ENCODE peak calls at places on chromosomes 2 and 18, in four cellular contexts. One of them, this sample, is unnamed.

GRCh38 chr2:219628235-219628985 is 980 bp downstream of the SLC4A3 start:
- DNase-seq in bronchial epithelial cell: no peak
- DNase-seq in AG04450: no peak
- DNase-seq in CD8-positive, alpha-beta memory T cell: no peak
- DNase-seq in this sample: no peak

GRCh38 chr2:160417745-160418397 is 75.7 kb downstream of the RBMS1 start:
- DNase-seq in bronchial epithelial cell: peak
- DNase-seq in AG04450: no peak
- DNase-seq in CD8-positive, alpha-beta memory T cell: no peak
- DNase-seq in this sample: peak

GRCh38 chr2:145760781-145761649 is 1241.1 kb upstream of the ZEB2 start:
- DNase-seq in bronchial epithelial cell: peak
- DNase-seq in AG04450: peak
- DNase-seq in CD8-positive, alpha-beta memory T cell: no peak
- DNase-seq in this sample: no peak

GRCh38 chr2:60476206-60476946 is 77.1 kb downstream of the BCL11A start:
- DNase-seq in bronchial epithelial cell: no peak
- DNase-seq in AG04450: no peak
- DNase-seq in CD8-positive, alpha-beta memory T cell: no peak
- DNase-seq in this sample: no peak

GRCh38 chr18:78561757-78562445 is 417.7 kb upstream of the SALL3 start:
- DNase-seq in bronchial epithelial cell: no peak
- DNase-seq in AG04450: no peak
- DNase-seq in CD8-positive, alpha-beta memory T cell: no peak
- DNase-seq in this sample: no peak

GRCh38 chr2:98568161-98568956 is 40.0 kb downstream of the COA5 start:
- DNase-seq in bronchial epithelial cell: peak
- DNase-seq in AG04450: no peak
- DNase-seq in CD8-positive, alpha-beta memory T cell: no peak
- DNase-seq in this sample: no peak

GRCh38 chr2:134306521-134306920 is 52.6 kb downstream of the MGAT5 start:
- DNase-seq in bronchial epithelial cell: peak
- DNase-seq in AG04450: no peak
- DNase-seq in CD8-positive, alpha-beta memory T cell: no peak
- DNase-seq in this sample: no peak

GRCh38 chr2:208389940-208390339 is 16.7 kb upstream of the PTH2R start:
- DNase-seq in bronchial epithelial cell: no peak
- DNase-seq in AG04450: no peak
- DNase-seq in CD8-positive, alpha-beta memory T cell: no peak
- DNase-seq in this sample: no peak

GRCh38 chr2:164840458-164840929 is 1.1 kb downstream of the COBLL1 start:
- DNase-seq in bronchial epithelial cell: no peak
- DNase-seq in AG04450: no peak
- DNase-seq in CD8-positive, alpha-beta memory T cell: no peak
- DNase-seq in this sample: no peak

GRCh38 chr2:234178309-234179030 is 128.0 kb downstream of the SPP2 start:
- DNase-seq in bronchial epithelial cell: peak
- DNase-seq in AG04450: no peak
- DNase-seq in CD8-positive, alpha-beta memory T cell: no peak
- DNase-seq in this sample: no peak

GRCh38 chr2:40004336-40004735 is 225.3 kb upstream of the THUMPD2 start:
- DNase-seq in bronchial epithelial cell: no peak
- DNase-seq in AG04450: no peak
- DNase-seq in CD8-positive, alpha-beta memory T cell: no peak
- DNase-seq in this sample: peak

GRCh38 chr2:232418056-232418455 is 11.4 kb downstream of the ALPG start:
- DNase-seq in bronchial epithelial cell: no peak
- DNase-seq in AG04450: no peak
- DNase-seq in CD8-positive, alpha-beta memory T cell: no peak
- DNase-seq in this sample: no peak

GRCh38 chr2:102063948-102064678 is 72.4 kb downstream of the IL1R2 start:
- DNase-seq in bronchial epithelial cell: peak
- DNase-seq in AG04450: peak
- DNase-seq in CD8-positive, alpha-beta memory T cell: no peak
- DNase-seq in this sample: peak

GRCh38 chr2:43075906-43076585 is 150.4 kb downstream of the ZFP36L2 start:
- DNase-seq in bronchial epithelial cell: peak
- DNase-seq in AG04450: no peak
- DNase-seq in CD8-positive, alpha-beta memory T cell: no peak
- DNase-seq in this sample: peak

GRCh38 chr18:49901862-49902340 is 88.6 kb upstream of the ACAA2 start:
- DNase-seq in bronchial epithelial cell: peak
- DNase-seq in AG04450: no peak
- DNase-seq in CD8-positive, alpha-beta memory T cell: no peak
- DNase-seq in this sample: no peak

GRCh38 chr2:212708346-212708745 is 169.7 kb upstream of the ERBB4 start:
- DNase-seq in bronchial epithelial cell: no peak
- DNase-seq in AG04450: no peak
- DNase-seq in CD8-positive, alpha-beta memory T cell: no peak
- DNase-seq in this sample: peak

GRCh38 chr18:61400016-61400630 is 66.9 kb downstream of the CDH20 start:
- DNase-seq in bronchial epithelial cell: no peak
- DNase-seq in AG04450: no peak
- DNase-seq in CD8-positive, alpha-beta memory T cell: no peak
- DNase-seq in this sample: no peak

GRCh38 chr18:48818329-48819254 is 132.2 kb downstream of the SMAD7 start:
- DNase-seq in bronchial epithelial cell: no peak
- DNase-seq in AG04450: no peak
- DNase-seq in CD8-positive, alpha-beta memory T cell: no peak
- DNase-seq in this sample: no peak

GRCh38 chr2:163732718-163733117 is 3.1 kb downstream of the FIGN start:
- DNase-seq in bronchial epithelial cell: no peak
- DNase-seq in AG04450: no peak
- DNase-seq in CD8-positive, alpha-beta memory T cell: no peak
- DNase-seq in this sample: no peak

GRCh38 chr2:129828829-129829228 is 150.6 kb upstream of the RAB6C start:
- DNase-seq in bronchial epithelial cell: no peak
- DNase-seq in AG04450: no peak
- DNase-seq in CD8-positive, alpha-beta memory T cell: no peak
- DNase-seq in this sample: no peak

GRCh38 chr2:55620123-55620779 is 2.8 kb upstream of the PPP4R3B start:
- DNase-seq in bronchial epithelial cell: peak
- DNase-seq in AG04450: no peak
- DNase-seq in CD8-positive, alpha-beta memory T cell: no peak
- DNase-seq in this sample: no peak

GRCh38 chr18:72898870-72899840 is 31.4 kb upstream of the NETO1 start:
- DNase-seq in bronchial epithelial cell: peak
- DNase-seq in AG04450: no peak
- DNase-seq in CD8-positive, alpha-beta memory T cell: no peak
- DNase-seq in this sample: no peak

GRCh38 chr2:179655627-179656026 is 205.8 kb downstream of the ZNF385B start:
- DNase-seq in bronchial epithelial cell: peak
- DNase-seq in AG04450: peak
- DNase-seq in CD8-positive, alpha-beta memory T cell: no peak
- DNase-seq in this sample: peak

GRCh38 chr2:53182609-53183008 is 585.0 kb upstream of the CHAC2 start:
- DNase-seq in bronchial epithelial cell: peak
- DNase-seq in AG04450: no peak
- DNase-seq in CD8-positive, alpha-beta memory T cell: no peak
- DNase-seq in this sample: no peak

GRCh38 chr2:25650249-25650648 is 23.1 kb downstream of the DTNB start:
- DNase-seq in bronchial epithelial cell: no peak
- DNase-seq in AG04450: no peak
- DNase-seq in CD8-positive, alpha-beta memory T cell: no peak
- DNase-seq in this sample: no peak

GRCh38 chr2:223723954-223724411 is 113.4 kb downstream of the AP1S3 start:
- DNase-seq in bronchial epithelial cell: no peak
- DNase-seq in AG04450: no peak
- DNase-seq in CD8-positive, alpha-beta memory T cell: no peak
- DNase-seq in this sample: no peak

GRCh38 chr2:96231316-96231715 is 22.7 kb upstream of the STARD7 start:
- DNase-seq in bronchial epithelial cell: peak
- DNase-seq in AG04450: no peak
- DNase-seq in CD8-positive, alpha-beta memory T cell: no peak
- DNase-seq in this sample: no peak

GRCh38 chr2:40512246-40512645 is 60.4 kb upstream of the SLC8A1 start:
- DNase-seq in bronchial epithelial cell: no peak
- DNase-seq in AG04450: no peak
- DNase-seq in CD8-positive, alpha-beta memory T cell: no peak
- DNase-seq in this sample: no peak

GRCh38 chr2:64945973-64946736 is 43.0 kb upstream of the SLC1A4 start:
- DNase-seq in bronchial epithelial cell: no peak
- DNase-seq in AG04450: no peak
- DNase-seq in CD8-positive, alpha-beta memory T cell: peak
- DNase-seq in this sample: no peak

GRCh38 chr2:162688403-162688802 is 150.2 kb downstream of the KCNH7 start:
- DNase-seq in bronchial epithelial cell: no peak
- DNase-seq in AG04450: no peak
- DNase-seq in CD8-positive, alpha-beta memory T cell: no peak
- DNase-seq in this sample: no peak

DNA sequence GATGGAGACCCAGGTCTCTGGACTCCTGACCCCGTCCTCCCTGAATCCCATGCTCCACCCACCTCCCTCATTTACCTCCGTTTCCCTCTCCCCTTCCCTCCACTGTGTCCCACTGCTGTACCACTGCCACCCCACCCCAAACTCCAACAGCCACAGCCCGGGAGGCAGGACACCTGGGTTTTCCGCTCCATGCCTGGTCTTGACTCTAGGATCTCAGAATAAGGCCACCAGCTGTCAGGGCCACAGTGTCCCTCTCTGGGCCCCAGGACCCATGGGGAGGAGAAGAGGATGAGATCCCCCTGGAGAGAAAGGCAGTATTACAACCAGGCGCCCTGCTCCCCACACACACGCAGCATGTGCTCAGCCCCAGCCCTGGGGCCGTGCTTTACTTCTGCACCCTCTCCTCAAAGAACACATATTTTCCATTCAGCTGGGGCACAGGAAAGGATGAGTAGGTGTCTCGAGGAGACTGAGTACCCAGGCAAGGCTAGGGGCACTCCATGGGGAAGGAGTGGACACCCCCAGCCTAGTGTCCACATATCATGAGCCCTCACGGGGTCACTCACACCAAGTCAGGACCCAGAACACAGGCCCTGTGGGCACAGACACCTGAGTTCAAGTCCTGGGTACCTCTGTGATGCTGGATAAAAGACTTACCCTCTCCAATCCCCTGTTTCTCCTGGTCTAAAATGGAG is 700 bp downstream of the RUFY4 start:
- DNase-seq in bronchial epithelial cell: no peak
- DNase-seq in AG04450: no peak
- DNase-seq in CD8-positive, alpha-beta memory T cell: no peak
- DNase-seq in this sample: no peak
- H3K4me3 ChIP-seq in bronchial epithelial cell: no peak
- H3K4me3 ChIP-seq in AG04450: no peak
- H3K4me3 ChIP-seq in CD8-positive, alpha-beta memory T cell: no peak
- H3K4me3 ChIP-seq in this sample: no peak

GRCh38 chr2:45452866-45453265 is 158.2 kb downstream of the SRBD1 start:
- DNase-seq in bronchial epithelial cell: no peak
- DNase-seq in AG04450: peak
- DNase-seq in CD8-positive, alpha-beta memory T cell: no peak
- DNase-seq in this sample: peak
- H3K4me3 ChIP-seq in bronchial epithelial cell: no peak
- H3K4me3 ChIP-seq in AG04450: no peak
- H3K4me3 ChIP-seq in CD8-positive, alpha-beta memory T cell: no peak
- H3K4me3 ChIP-seq in this sample: no peak

GRCh38 chr2:171227066-171227782 is 66.5 kb upstream of the TLK1 start:
- DNase-seq in bronchial epithelial cell: peak
- DNase-seq in AG04450: no peak
- DNase-seq in CD8-positive, alpha-beta memory T cell: no peak
- DNase-seq in this sample: no peak
- H3K4me3 ChIP-seq in bronchial epithelial cell: no peak
- H3K4me3 ChIP-seq in AG04450: no peak
- H3K4me3 ChIP-seq in CD8-positive, alpha-beta memory T cell: no peak
- H3K4me3 ChIP-seq in this sample: no peak

GRCh38 chr2:19988600-19988999 is 1.3 kb downstream of the WDR35 start:
- DNase-seq in bronchial epithelial cell: peak
- DNase-seq in AG04450: no peak
- DNase-seq in CD8-positive, alpha-beta memory T cell: no peak
- DNase-seq in this sample: no peak

GRCh38 chr2:19989681-19990415 is at the start of gene WDR35:
- DNase-seq in bronchial epithelial cell: peak
- DNase-seq in AG04450: peak
- DNase-seq in CD8-positive, alpha-beta memory T cell: peak
- DNase-seq in this sample: peak

GRCh38 chr2:19990416-19990728 is 467 bp upstream of the WDR35 start:
- DNase-seq in bronchial epithelial cell: no peak
- DNase-seq in AG04450: no peak
- DNase-seq in CD8-positive, alpha-beta memory T cell: no peak
- DNase-seq in this sample: no peak

GRCh38 chr2:19989342-19989680 is 594 bp downstream of the WDR35 start:
- DNase-seq in bronchial epithelial cell: no peak
- DNase-seq in AG04450: no peak
- DNase-seq in CD8-positive, alpha-beta memory T cell: no peak
- DNase-seq in this sample: no peak

DNA sequence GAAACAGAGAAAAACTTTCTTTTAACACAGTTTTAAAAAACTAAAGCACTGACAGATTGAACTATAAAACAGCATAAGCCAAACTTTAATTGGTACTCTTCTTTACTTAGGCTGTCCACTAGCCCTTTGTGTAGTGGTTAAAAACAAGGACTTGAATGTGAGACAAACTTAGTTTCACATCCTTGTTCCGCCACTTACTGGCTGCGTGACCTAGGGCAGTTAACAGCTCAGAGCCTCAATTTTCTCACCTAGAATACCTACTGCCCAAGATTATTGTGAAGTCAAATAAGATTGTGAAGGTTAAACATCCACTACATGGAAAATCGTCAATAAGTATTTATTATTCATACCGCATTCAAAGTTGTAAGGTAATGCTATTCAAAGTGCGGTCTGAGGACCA is 2.0 kb downstream of the WDR35 start:
- DNase-seq in bronchial epithelial cell: no peak
- DNase-seq in AG04450: no peak
- DNase-seq in CD8-positive, alpha-beta memory T cell: no peak
- DNase-seq in this sample: no peak
- H3K4me3 ChIP-seq in bronchial epithelial cell: no peak
- H3K4me3 ChIP-seq in AG04450: no peak
- H3K4me3 ChIP-seq in CD8-positive, alpha-beta memory T cell: no peak
- H3K4me3 ChIP-seq in this sample: no peak

DNA sequence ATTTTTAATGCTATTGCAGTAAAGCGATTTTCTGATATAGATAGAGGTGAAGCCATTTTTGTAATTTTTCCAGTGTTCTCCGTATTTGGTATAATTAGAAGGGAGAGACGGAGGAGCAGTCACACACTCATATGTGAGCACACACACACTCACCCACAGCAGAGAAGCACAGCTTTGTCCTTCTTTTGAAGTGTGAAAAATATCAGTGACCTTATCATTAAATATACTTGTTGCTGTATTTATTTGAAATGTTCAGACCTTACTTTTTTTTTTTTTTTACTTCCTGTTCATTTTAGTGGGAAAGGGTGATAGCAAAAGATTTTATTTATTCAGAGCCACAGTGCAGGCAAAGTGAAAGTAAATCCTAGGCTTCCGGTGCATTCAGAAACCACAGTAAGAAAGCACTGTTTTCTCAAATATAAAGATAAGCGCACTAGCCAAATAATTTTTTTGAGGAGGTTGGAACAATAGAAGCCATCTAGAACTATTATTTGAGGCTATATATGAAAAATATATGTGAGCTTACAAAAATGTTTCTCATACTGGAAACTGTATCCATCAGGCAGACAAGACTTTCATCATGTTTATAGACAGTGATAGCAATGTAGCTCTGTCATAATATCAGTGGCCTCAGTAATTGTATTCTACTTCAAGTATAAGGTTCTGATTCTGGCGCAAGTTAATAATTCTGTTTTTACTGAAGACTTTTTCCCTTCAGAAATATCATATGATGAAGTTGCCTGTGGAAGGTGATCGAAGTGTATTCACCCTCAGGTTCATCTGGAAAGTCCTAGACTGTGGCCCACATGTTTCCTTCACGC is 37.2 kb downstream of the TSHZ1 start:
- DNase-seq in bronchial epithelial cell: peak
- DNase-seq in AG04450: no peak
- DNase-seq in CD8-positive, alpha-beta memory T cell: no peak
- DNase-seq in this sample: no peak
- H3K4me3 ChIP-seq in bronchial epithelial cell: peak
- H3K4me3 ChIP-seq in AG04450: peak
- H3K4me3 ChIP-seq in CD8-positive, alpha-beta memory T cell: peak
- H3K4me3 ChIP-seq in this sample: peak

This sample was measured in skeletal muscle cell.